ENCODE peak calls at places on chromosomes 2 and 18, in eight cellular contexts. S, Y, R, O, H, N, J and B are unnamed samples. For H3K27me3, the result is how much of the 10 kb centered on the place peaks cover.

GRCh38 chr2:17171446-17172049 is 346.7 kb downstream of the RAD51AP2 start:
- DNase-seq in J (peak), R (no peak), N (peak), O (peak), S (no peak), H (no peak), Y (no peak), B (no peak)

GRCh38 chr2:198098918-198099317 is 294.5 kb downstream of the PLCL1 start:
- DNase-seq in S (no peak), Y (no peak), N (peak), R (no peak), O (no peak), J (no peak), H (peak), B (no peak)

GRCh38 chr18:65934874-65935273 is 184.1 kb downstream of the CDH7 start:
- DNase-seq in Y (no peak), J (no peak), S (no peak), H (no peak), R (no peak), N (no peak), O (peak), B (no peak)

GRCh38 chr2:241001413-241002274 is 3.2 kb downstream of the SNED1 start:
- DNase-seq in J (no peak), O (no peak), Y (peak), R (peak), H (no peak), N (no peak), S (no peak), B (peak)

GRCh38 chr2:69082430-69082997 is 69.5 kb downstream of the ANTXR1 start:
- DNase-seq in O (peak), H (no peak), N (peak), Y (no peak), R (no peak), J (peak), S (no peak), B (no peak)

GRCh38 chr2:128642316-128642715 is 323.6 kb upstream of the HS6ST1 start:
- DNase-seq in J (peak), Y (peak), N (no peak), H (no peak), R (peak), O (no peak), S (no peak), B (peak)

GRCh38 chr18:2963048-2963447 is 49.9 kb downstream of the LPIN2 start:
- DNase-seq in S (peak), J (no peak), N (no peak), H (no peak), Y (no peak), O (no peak), R (no peak), B (no peak)

GRCh38 chr2:74385396-74385795 is 5.3 kb upstream of the DCTN1 start:
- DNase-seq in H (peak), O (no peak), R (no peak), S (no peak), Y (no peak), J (no peak), N (no peak), B (no peak)

GRCh38 chr2:111200333-111200879 is 79.7 kb downstream of the BCL2L11 start:
- DNase-seq in N (no peak), H (no peak), Y (no peak), R (no peak), J (no peak), O (no peak), S (no peak), B (no peak)

GRCh38 chr2:161592713-161593112 is 31.5 kb upstream of the SLC4A10 start:
- DNase-seq in N (no peak), S (no peak), R (no peak), H (no peak), Y (no peak), O (no peak), J (no peak), B (no peak)

GRCh38 chr18:13524824-13525223 is 201.5 kb downstream of the FAM210A start:
- DNase-seq in R (no peak), Y (no peak), N (no peak), H (no peak), S (no peak), J (no peak), O (no peak), B (no peak)

GRCh38 chr2:28702415-28702859 is 49.2 kb upstream of the PPP1CB start:
- DNase-seq in R (peak), Y (no peak), J (no peak), O (peak), N (no peak), S (no peak), H (no peak), B (no peak)

GRCh38 chr2:138496096-138496651 is 5.4 kb upstream of the SPOPL start:
- DNase-seq in O (no peak), N (no peak), J (no peak), H (no peak), S (no peak), R (no peak), Y (no peak), B (no peak)

GRCh38 chr18:78376036-78376435 is 603.6 kb upstream of the SALL3 start:
- DNase-seq in J (no peak), O (no peak), H (peak), S (no peak), R (peak), N (no peak), Y (no peak), B (no peak)

GRCh38 chr2:28321426-28321825 is 71.2 kb upstream of the FOSL2 start:
- DNase-seq in Y (no peak), H (peak), O (no peak), N (no peak), S (no peak), J (no peak), R (no peak), B (no peak)

GRCh38 chr2:74708883-74709282 is 54.8 kb downstream of the SEMA4F start:
- DNase-seq in H (no peak), R (no peak), J (no peak), S (no peak), N (peak), Y (no peak), O (no peak), B (no peak)

GRCh38 chr2:219542931-219543595 is 546 bp downstream of the CHPF start:
- DNase-seq in O (peak), S (no peak), H (peak), R (no peak), Y (no peak), J (no peak), N (peak), B (peak)

GRCh38 chr2:60998628-60999545 is 18.6 kb upstream of the PEX13 start:
- DNase-seq in N (peak), J (no peak), R (no peak), Y (no peak), H (peak), S (no peak), O (no peak), B (no peak)

GRCh38 chr18:59148192-59148591 is 8.5 kb downstream of the SEC11C start:
- DNase-seq in J (peak), R (no peak), H (no peak), Y (no peak), S (no peak), O (peak), N (no peak), B (no peak)

GRCh38 chr18:28143725-28144124 is 33.2 kb downstream of the CDH2 start:
- DNase-seq in O (no peak), J (no peak), R (no peak), S (no peak), Y (no peak), N (no peak), H (no peak), B (no peak)

GRCh38 chr2:100105678-100106054 is 36.7 kb downstream of the AFF3 start:
- DNase-seq in H (peak), R (no peak), S (no peak), Y (no peak), O (no peak), N (no peak), J (no peak), B (no peak)

GRCh38 chr2:238883315-238884004 is 35.6 kb downstream of the TWIST2 start:
- DNase-seq in N (no peak), Y (no peak), J (no peak), H (no peak), R (no peak), S (no peak), O (no peak), B (no peak)

GRCh38 chr2:114294814-114295213 is 147.6 kb upstream of the DPP10 start:
- DNase-seq in H (no peak), N (no peak), S (no peak), Y (no peak), J (no peak), O (no peak), R (no peak), B (no peak)

GRCh38 chr2:69785358-69785757 is 43.4 kb downstream of the ANXA4 start:
- DNase-seq in N (no peak), Y (no peak), O (no peak), R (no peak), H (no peak), S (no peak), J (no peak), B (no peak)

GRCh38 chr18:7728297-7728696 is 161.2 kb downstream of the PTPRM start:
- DNase-seq in Y (no peak), S (no peak), H (no peak), J (no peak), R (no peak), O (no peak), N (peak), B (no peak)

GRCh38 chr2:161306919-161307318 is 1.3 kb upstream of the PSMD14 start:
- DNase-seq in J (no peak), H (no peak), R (no peak), Y (no peak), O (no peak), S (no peak), N (no peak), B (no peak)

GRCh38 chr18:57841568-57841967 is 38.5 kb upstream of the ATP8B1 start:
- DNase-seq in J (no peak), O (no peak), N (no peak), R (no peak), H (no peak), S (no peak), Y (no peak), B (no peak)

GRCh38 chr2:8984152-8984551 is 19.3 kb downstream of the MBOAT2 start:
- DNase-seq in Y (no peak), J (no peak), N (no peak), S (no peak), O (no peak), R (no peak), H (no peak), B (no peak)

GRCh38 chr2:70123051-70123828 is 36.0 kb downstream of the PCBP1 start:
- DNase-seq in R (no peak), O (peak), H (peak), N (no peak), J (peak), Y (peak), S (no peak), B (no peak)

DNA sequence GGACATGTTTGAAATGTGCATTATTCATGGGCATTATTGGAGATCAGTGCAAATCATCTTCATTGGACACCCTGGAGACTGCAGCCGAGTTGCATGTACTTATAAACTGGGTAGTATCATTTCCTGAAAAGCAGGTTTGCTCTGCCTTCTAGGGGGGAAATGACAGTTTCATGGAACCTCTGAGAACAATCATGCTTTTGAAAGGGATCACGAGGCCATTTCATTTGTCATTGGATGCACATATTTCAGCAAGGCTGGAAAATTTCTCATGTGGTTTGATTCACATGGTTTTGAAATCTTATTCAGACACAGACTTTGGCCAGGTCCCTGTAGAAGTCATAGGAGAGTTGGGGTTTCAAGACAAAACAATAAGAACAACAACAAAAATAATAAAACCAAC is 462.8 kb upstream of the MEX3C start:
- DNase-seq in O (no peak), R (no peak), Y (no peak), S (no peak), H (no peak), N (no peak), J (no peak), B (no peak)
- H3K27me3 ChIP-seq in O (under half), R (under half), Y (under half), S (under half), H (under half), N (under half), J (under half), B (under half)

DNA sequence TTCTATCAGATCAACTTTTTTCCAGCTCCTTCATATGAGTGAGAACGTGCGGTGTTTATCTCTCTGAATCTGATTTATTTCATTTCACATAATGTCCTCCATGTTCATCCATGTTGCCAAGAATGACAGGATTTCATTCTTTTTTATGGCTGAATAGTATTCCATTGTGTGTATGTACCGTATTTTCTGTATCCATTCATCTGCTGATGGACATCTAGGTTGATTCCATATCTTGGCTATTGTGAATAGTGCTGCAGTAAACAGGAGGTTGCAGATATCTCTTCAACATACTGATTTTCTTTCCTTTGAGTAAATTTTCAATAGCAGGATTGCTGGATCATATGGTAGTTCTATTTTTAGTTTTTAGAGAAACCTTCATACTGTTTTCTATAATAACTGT is 388.5 kb downstream of the DCDC2C start:
- DNase-seq in R (no peak), N (no peak), Y (no peak), H (no peak), O (no peak), J (no peak), S (no peak), B (no peak)
- H3K27me3 ChIP-seq in R (under half), N (under half), Y (under half), H (under half), O (under half), J (under half), S (under half), B (under half)

DNA sequence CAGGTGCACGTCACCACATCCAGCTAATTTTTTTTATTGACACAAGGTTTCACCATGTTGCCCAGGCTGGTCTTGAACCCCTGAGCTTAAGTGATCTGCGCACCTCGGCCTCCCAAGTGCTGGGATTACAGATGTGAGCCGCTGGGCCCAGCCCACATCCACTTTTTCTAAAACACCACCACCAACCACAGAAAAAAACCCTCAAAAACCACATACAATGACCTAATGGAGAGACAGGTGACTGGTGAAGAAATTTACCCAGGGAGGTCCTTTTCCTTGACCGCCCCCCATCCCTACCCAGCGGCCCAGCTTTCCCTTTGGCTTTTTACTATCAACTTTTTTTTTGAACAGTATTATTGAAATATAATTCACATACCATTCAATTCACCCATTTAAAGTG is 47.9 kb downstream of the CACNB4 start:
- DNase-seq in S (no peak), Y (no peak), O (no peak), N (no peak), H (no peak), R (no peak), J (no peak), B (no peak)
- H3K27me3 ChIP-seq in S (under half), Y (under half), O (under half), N (under half), H (under half), R (under half), J (under half), B (under half)

GRCh38 chr18:24731158-24731557 is 270.7 kb downstream of the HRH4 start:
- DNase-seq in N (peak), O (no peak), R (no peak), Y (no peak), H (no peak), J (no peak), S (no peak), B (no peak)
- H3K27me3 ChIP-seq in N (under half), O (under half), R (under half), Y (under half), H (under half), J (under half), S (under half), B (under half)